ENCODE peak calls at places on chromosomes 12 and 14, in six cellular contexts. C is adrenal gland, A is H1, K is A549, U is esophagus squamous epithelium, F is heart left ventricle. O is an unnamed sample.

GRCh38 chr12:32115404-32116104 is 8.9 kb downstream of the BICD1 start:
- DNase-seq in K (peak; percentile 89), U (no peak), C (peak; percentile 88), A (no peak), F (no peak), O (peak; percentile 57)

GRCh38 chr14:91899213-91899612 is 31.9 kb upstream of the TC2N start:
- DNase-seq in F (no peak), A (no peak), K (no peak), C (no peak), U (no peak), O (no peak)

GRCh38 chr14:23550827-23551265 is 719 bp downstream of the ZFHX2 start:
- DNase-seq in C (no peak), K (peak; percentile 27), U (no peak), A (peak; percentile 80), F (no peak), O (no peak)

GRCh38 chr12:10136637-10137205 is 6.7 kb upstream of the CLEC7A start:
- DNase-seq in A (no peak), C (no peak), U (no peak), K (no peak), F (no peak), O (no peak)

GRCh38 chr14:35387209-35387608 is 17.3 kb downstream of the NFKBIA start:
- DNase-seq in U (no peak), C (no peak), A (no peak), F (no peak), K (no peak), O (no peak)

GRCh38 chr12:121894633-121895032 is 6.0 kb downstream of the PSMD9 start:
- DNase-seq in K (peak; percentile 49), F (no peak), U (no peak), A (no peak), C (no peak), O (peak; percentile 39)

GRCh38 chr12:77204055-77204454 is 138.7 kb upstream of the E2F7 start:
- DNase-seq in K (no peak), C (no peak), U (no peak), A (no peak), F (no peak), O (no peak)

GRCh38 chr14:72613196-72613974 is 280.5 kb downstream of the DPF3 start:
- DNase-seq in F (peak; percentile 89), K (no peak), U (no peak), C (peak; percentile 75), A (peak; percentile 26), O (peak; percentile 90)

GRCh38 chr14:96958057-96958456 is 160.9 kb downstream of the VRK1 start:
- DNase-seq in A (no peak), F (no peak), C (no peak), K (no peak), U (no peak), O (no peak)

GRCh38 chr14:79656496-79656895 is 554.8 kb downstream of the DIO2 start:
- DNase-seq in F (no peak), A (no peak), C (no peak), U (no peak), K (no peak), O (no peak)

GRCh38 chr12:106068296-106068695 is 70.5 kb downstream of the NUAK1 start:
- DNase-seq in A (no peak), C (no peak), F (no peak), K (no peak), U (no peak), O (no peak)

GRCh38 chr14:96806836-96807235 is 9.7 kb downstream of the VRK1 start:
- DNase-seq in K (no peak), F (no peak), U (no peak), A (no peak), C (no peak), O (no peak)

GRCh38 chr14:54291491-54292191 is 105.2 kb upstream of the CDKN3 start:
- DNase-seq in U (no peak), F (no peak), A (peak; percentile 51), C (no peak), K (no peak), O (no peak)

GRCh38 chr12:113768850-113769249 is 197.3 kb downstream of the RBM19 start:
- DNase-seq in U (no peak), A (no peak), C (no peak), K (no peak), F (no peak), O (no peak)

GRCh38 chr12:113299619-113300237 is 35.2 kb downstream of the SLC8B1 start:
- DNase-seq in K (peak; percentile 93), U (no peak), F (peak; percentile 86), A (no peak), C (peak; percentile 76), O (peak; percentile 46)

GRCh38 chr14:100328495-100329163 is 5.5 kb downstream of the SLC25A47 start:
- DNase-seq in F (peak; percentile 49), C (no peak), K (no peak), U (no peak), A (no peak), O (no peak)

GRCh38 chr12:46389130-46389616 is 16.6 kb upstream of the SLC38A2 start:
- DNase-seq in F (no peak), U (no peak), C (no peak), A (no peak), K (no peak), O (peak; percentile 38)

GRCh38 chr14:22982013-22982476 is 306 bp downstream of the AJUBA start:
- DNase-seq in K (no peak), U (no peak), F (no peak), A (no peak), C (no peak), O (no peak)

GRCh38 chr12:100372846-100373245 is 16.0 kb downstream of the SLC17A8 start:
- DNase-seq in K (no peak), U (no peak), A (no peak), C (no peak), F (no peak), O (peak; percentile 38)

GRCh38 chr14:76985021-76985420 is 43.5 kb downstream of the IRF2BPL start:
- DNase-seq in U (no peak), K (no peak), F (no peak), C (no peak), A (no peak), O (no peak)

GRCh38 chr12:47767197-47767724 is 5.8 kb upstream of the SLC48A1 start:
- DNase-seq in F (peak; percentile 76), A (peak; percentile 77), U (no peak), C (no peak), K (peak; percentile 48), O (no peak)

GRCh38 chr12:48851883-48852733 is at the start of gene DDX23:
- DNase-seq in F (peak; percentile 96), K (peak; percentile 98), U (peak; percentile 80), C (peak; percentile 93), A (peak; percentile 82), O (peak; percentile 96)
- TF ChIP-seq POLR2A in F (no peak), K (peak; percentile 71), U (no peak), C (peak; percentile 50), A (peak; percentile 45), O (no peak)

DNA sequence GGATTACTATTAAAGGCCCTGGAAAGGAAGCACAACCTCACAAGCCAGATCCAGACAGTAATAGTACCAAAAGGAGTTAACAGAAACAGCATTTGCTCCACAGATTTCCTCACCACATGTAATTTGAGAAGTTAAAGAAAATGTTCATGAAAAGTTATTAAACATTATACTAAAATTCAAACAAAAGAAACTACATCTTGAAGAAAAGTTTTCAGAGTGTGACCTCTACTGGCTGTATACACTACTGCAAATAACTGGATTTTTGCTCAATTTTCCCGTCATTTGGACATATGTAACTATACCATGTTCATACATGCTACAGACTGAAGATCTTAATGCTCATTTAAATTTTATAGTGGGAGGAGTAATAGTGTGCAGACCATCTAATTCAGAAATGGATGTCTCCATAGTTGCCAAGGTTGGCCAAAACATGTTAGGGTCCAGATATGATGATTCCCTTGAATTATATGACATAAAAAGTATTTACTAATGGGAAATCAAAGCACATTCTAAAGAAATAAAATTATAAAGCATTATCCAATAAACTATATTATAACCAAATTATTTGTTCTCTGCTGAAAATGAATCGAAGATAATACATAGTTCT is 5.6 kb downstream of the KRR1 start:
- DNase-seq in C (no peak), K (no peak), U (no peak), A (no peak), F (no peak), O (no peak)
- H3K4me3 ChIP-seq in C (no peak overlapping the region), K (no peak overlapping the region), U (no peak overlapping the region), A (no peak overlapping the region), F (no peak overlapping the region), O (no peak overlapping the region)

GRCh38 chr12:26153421-26154154 is 28.8 kb upstream of the BHLHE41 start:
- DNase-seq in U (no peak), C (peak; percentile 60), F (no peak), A (no peak), K (peak; percentile 55), O (no peak)
- H3K4me1 ChIP-seq in U (peaks cover 6% of the 10 kb centered on the region), C (peaks cover 12% of the 10 kb centered on the region), F (peaks cover 10% of the 10 kb centered on the region), A (no peaks in the 10 kb centered on the region), K (peaks cover 17% of the 10 kb centered on the region), O (peaks cover 3% of the 10 kb centered on the region)

GRCh38 chr12:38904932-38905479 is 385 bp downstream of the CPNE8 start:
- DNase-seq in K (peak; percentile 79), A (peak; percentile 72), F (peak; percentile 91), C (peak; percentile 79), U (peak; percentile 48), O (peak; percentile 77)

GRCh38 chr12:38906482-38907170 is 1.2 kb upstream of the CPNE8 start:
- DNase-seq in A (peak; percentile 93), K (peak; percentile 78), C (peak; percentile 90), F (peak; percentile 91), U (peak; percentile 9), O (peak; percentile 88)

GRCh38 chr12:38907171-38907923 is 2.0 kb upstream of the CPNE8 start:
- DNase-seq in A (no peak), U (no peak), K (no peak), F (no peak), C (no peak), O (no peak)

GRCh38 chr12:38903596-38903995 is 1.8 kb downstream of the CPNE8 start:
- DNase-seq in A (no peak), K (no peak), F (no peak), C (no peak), U (no peak), O (no peak)

DNA sequence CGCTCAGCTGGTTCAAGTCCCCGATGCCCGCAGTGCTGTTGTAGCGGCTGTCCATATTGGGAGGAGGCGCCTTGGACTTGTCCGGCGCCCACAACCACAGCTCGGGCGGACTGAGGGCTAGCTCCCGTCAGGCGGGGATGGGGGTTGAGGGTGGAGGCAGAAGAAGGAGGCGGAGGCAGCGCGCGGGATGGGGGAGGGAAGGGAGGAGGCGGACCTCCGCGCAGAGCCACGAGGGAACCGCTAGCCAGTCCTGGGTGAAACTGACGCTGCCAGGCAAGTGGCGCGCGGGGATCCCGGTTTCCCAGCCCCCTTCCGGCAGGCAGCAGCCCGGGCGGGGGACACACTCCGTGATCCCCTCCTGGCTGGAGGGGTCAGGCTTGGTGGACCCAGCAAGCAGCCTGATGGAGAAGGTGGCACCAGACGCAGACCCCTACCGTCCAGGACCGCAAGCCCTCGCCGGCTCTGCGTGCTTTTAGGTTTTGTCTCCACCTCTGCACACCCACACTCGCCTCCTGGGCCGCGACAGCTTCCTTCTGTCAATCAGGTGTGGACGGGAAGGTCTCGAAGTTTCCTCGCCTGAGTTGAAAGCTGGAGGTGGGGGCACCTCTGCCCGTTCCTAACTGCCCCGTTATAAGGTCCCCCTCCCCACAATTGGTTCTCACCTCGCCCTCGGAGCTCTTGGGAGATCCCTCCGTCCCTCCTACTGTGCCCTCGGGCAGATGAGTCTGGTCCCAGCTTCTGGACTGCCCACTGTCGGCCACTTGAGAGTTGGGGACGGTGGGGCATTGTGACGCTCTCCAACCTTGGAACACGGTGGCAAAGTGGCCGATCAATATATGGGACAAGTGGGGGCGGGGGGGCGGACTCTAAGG is at the start of gene CPNE8:
- DNase-seq in F (peak; percentile 92), K (peak; percentile 82), A (no peak), C (peak; percentile 87), U (peak; percentile 30), O (peak; percentile 78)
- TF ChIP-seq POLR2A in F (no peak), K (peak; percentile 61), A (no peak), C (peak; percentile 82), U (peak; percentile 33), O (peak; percentile 20)